ENCODE peak calls at places on chromosomes 12 and 14, in four cellular contexts. X, F, U and I are unnamed samples.

GRCh38 chr14:72638021-72638420 is 255.9 kb downstream of the DPF3 start:
- DNase-seq in F (no peak), U (no peak), X (peak; percentile 64), I (no peak)

GRCh38 chr12:12010277-12011031 is 60.3 kb upstream of the BCL2L14 start:
- DNase-seq in F (peak; percentile 42), U (no peak), X (no peak), I (no peak)

GRCh38 chr12:3490848-3491382 is at the start of gene PRMT8:
- DNase-seq in U (peak; percentile 75), F (no peak), X (peak; percentile 36), I (no peak)

GRCh38 chr14:99327458-99328250 is 55.7 kb upstream of the BCL11B start:
- DNase-seq in U (peak; percentile 29), X (peak; percentile 78), F (no peak), I (no peak)

GRCh38 chr14:105711058-105711620 is 184.8 kb downstream of the TMEM121 start:
- DNase-seq in X (no peak), U (no peak), F (no peak), I (no peak)

GRCh38 chr14:36069535-36069900 is 107.0 kb downstream of the PTCSC3 start:
- DNase-seq in F (peak; percentile 64), X (peak; percentile 46), U (peak; percentile 72), I (no peak)

GRCh38 chr12:131643581-131644452 is 67.1 kb upstream of the SFSWAP start:
- DNase-seq in X (no peak), U (peak; percentile 29), F (no peak), I (no peak)

GRCh38 chr14:99230271-99231141 is 41.5 kb downstream of the BCL11B start:
- DNase-seq in X (no peak), F (no peak), U (peak; percentile 74), I (no peak)

GRCh38 chr14:74391479-74391878 is 34.5 kb downstream of the SYNDIG1L start:
- DNase-seq in F (no peak), X (no peak), U (no peak), I (no peak)

GRCh38 chr14:101585211-101585610 is 23.9 kb downstream of the DIO3 start:
- DNase-seq in F (no peak), X (no peak), U (no peak), I (no peak)

GRCh38 chr14:71438684-71439083 is 493.5 kb upstream of the RGS6 start:
- DNase-seq in X (no peak), F (no peak), U (no peak), I (no peak)

DNA sequence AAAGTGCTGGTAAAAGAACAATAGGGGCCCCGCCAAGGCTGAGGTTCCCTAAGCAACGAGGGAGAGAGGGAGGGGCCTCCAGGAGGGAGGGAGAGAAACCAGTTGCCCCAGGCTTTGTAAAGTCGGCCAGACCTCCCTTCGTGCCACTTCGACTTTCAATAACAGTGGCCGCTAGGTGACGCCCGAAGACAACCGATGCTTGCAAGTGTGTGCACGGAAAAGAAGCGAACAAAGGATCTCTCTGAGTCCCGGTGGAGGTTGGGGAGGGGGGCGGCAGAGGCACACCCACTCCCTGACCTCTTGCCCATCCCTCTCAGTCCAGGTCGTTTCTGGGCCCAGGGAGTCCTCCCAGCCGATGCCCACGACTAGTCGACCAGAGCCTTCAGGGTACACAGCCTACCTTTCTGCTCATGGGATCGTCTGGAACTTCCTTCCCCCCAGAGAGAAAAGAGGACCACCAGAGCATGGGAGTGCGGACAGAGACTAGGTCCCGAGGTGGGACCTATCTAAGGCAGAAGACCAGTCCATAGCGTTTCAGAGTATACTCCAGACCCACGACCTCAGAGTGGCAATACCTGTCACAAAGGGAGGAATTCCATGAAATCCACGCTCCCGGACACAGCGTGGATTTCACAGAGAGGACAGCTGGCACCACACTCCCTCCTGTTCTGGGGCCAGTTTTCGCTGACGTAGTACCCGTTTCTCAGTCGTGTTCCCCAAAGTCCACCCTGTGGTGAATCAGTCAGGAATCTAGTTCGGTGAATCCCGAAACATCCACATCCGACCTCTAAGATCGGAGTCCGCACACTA is 262.7 kb upstream of the ALG10B start:
- DNase-seq in F (peak; percentile 59), U (no peak), X (peak; percentile 15), I (no peak)
- TF ChIP-seq CTCF in F (no peak), U (no peak), X (no peak), I (no peak)

GRCh38 chr12:53963005-53963404 is 8.3 kb downstream of the HOXC12 start:
- DNase-seq in U (no peak), F (no peak), X (no peak), I (no peak)

GRCh38 chr12:53960187-53961024 is 5.7 kb downstream of the HOXC12 start:
- DNase-seq in F (no peak), X (no peak), U (no peak), I (no peak)

GRCh38 chr12:53959314-53959713 is 4.6 kb downstream of the HOXC12 start:
- DNase-seq in F (no peak), U (no peak), X (no peak), I (no peak)

GRCh38 chr12:53963434-53964314 is 9.0 kb downstream of the HOXC12 start:
- DNase-seq in X (no peak), F (no peak), U (no peak), I (no peak)

GRCh38 chr12:53961025-53961761 is 6.5 kb downstream of the HOXC12 start:
- DNase-seq in X (no peak), U (peak; percentile 79), F (no peak), I (no peak)
- TF ChIP-seq CTCF in X (no peak), U (peak; percentile 38), F (no peak), I (no peak)

GRCh38 chr14:77459072-77459723 is 1.3 kb downstream of the AHSA1 start:
- DNase-seq in X (peak; percentile 48), U (peak; percentile 58), F (peak; percentile 54), I (no peak)
- TF ChIP-seq CTCF in X (peak; percentile 68), U (peak; percentile 78), F (peak; percentile 26), I (peak; percentile 73)

GRCh38 chr12:55737581-55738112 is 5.3 kb upstream of the GDF11 start:
- DNase-seq in U (no peak), F (no peak), X (no peak), I (no peak)
- TF ChIP-seq CTCF in U (no peak), F (no peak), X (no peak), I (no peak)

DNA sequence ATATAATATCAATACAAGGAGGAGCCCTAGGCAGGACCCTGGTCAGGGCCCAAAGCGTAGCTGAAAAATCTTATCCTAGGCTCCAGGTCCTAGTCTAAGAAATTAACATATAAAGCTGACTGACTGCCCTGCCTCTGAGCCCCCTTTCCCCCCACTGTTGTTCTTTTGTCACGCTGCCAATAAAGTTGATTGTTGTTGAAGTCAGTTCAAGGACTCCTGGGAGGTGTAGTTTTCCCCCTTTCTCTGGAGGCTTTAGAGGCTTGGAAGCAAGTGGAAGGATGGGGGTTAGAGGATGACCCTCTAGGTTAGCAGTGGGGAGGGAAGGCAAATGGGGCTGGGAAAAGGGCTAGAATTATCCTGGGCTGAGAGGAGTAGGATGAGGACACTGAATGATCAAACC is 3.2 kb downstream of the PPP1R1A start:
- DNase-seq in F (no peak), U (no peak), X (no peak), I (no peak)
- TF ChIP-seq CTCF in F (no peak), U (no peak), X (no peak), I (no peak)

GRCh38 chr14:75794615-75795038 is 133.6 kb downstream of the TTLL5 start:
- DNase-seq in F (no peak), X (no peak), U (no peak), I (no peak)
- TF ChIP-seq CTCF in F (no peak), X (no peak), U (peak; percentile 30), I (peak; percentile 28)

DNA sequence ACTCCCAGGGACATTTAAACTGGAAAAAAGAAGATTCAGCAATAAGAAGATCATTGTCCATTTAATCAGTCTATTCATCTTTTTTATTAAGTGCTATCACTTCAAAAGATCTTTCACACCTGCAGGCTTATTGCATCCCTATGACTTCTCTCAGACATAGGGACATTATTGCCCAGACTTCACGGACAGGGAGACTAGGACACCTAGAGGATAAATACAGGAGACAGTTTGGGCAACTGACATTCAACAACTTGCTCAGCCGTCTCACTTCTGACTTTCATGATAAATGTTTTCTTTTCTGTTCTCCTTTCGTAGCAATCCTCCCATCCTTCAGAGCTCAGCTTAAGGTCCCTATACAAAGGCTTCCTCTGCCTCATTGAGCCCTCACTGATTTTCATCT is 84.3 kb downstream of the TMEM30B start:
- DNase-seq in X (no peak), F (no peak), U (no peak), I (no peak)
- TF ChIP-seq CTCF in X (peak; percentile 22), F (no peak), U (peak; percentile 37), I (no peak)

GRCh38 chr12:5437657-5438056 is 5.7 kb downstream of the NTF3 start:
- DNase-seq in X (no peak), F (no peak), U (no peak), I (no peak)

GRCh38 chr12:5440973-5441372 is 9.1 kb downstream of the NTF3 start:
- DNase-seq in X (no peak), U (no peak), F (no peak), I (no peak)

GRCh38 chr12:5439788-5440300 is 7.9 kb downstream of the NTF3 start:
- DNase-seq in F (no peak), U (no peak), X (no peak), I (no peak)

GRCh38 chr12:5438671-5439200 is 6.8 kb downstream of the NTF3 start:
- DNase-seq in U (no peak), X (no peak), F (no peak), I (no peak)

DNA sequence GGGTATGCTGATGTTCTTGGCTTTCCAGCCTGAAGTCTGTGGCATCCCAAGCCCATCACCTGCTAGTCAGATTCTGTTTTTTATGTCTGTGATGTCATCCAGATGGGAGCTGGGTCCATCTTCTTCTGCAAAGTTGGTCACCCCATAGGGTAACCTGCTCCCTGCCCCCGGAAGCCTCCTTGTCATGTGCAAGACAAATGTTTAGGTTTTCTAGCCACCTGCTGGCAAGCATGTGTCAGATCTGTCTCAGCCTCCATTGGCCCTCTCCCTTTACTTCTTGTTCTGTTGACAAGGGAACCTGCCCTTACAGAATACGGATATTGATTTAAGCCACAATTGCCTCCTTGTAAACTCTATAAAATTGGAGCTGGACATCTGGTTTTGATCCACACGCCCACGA is 7.4 kb downstream of the NTF3 start:
- DNase-seq in X (no peak), U (no peak), F (no peak), I (no peak)
- TF ChIP-seq CTCF in X (no peak), U (peak; percentile 50), F (no peak), I (no peak)

DNA sequence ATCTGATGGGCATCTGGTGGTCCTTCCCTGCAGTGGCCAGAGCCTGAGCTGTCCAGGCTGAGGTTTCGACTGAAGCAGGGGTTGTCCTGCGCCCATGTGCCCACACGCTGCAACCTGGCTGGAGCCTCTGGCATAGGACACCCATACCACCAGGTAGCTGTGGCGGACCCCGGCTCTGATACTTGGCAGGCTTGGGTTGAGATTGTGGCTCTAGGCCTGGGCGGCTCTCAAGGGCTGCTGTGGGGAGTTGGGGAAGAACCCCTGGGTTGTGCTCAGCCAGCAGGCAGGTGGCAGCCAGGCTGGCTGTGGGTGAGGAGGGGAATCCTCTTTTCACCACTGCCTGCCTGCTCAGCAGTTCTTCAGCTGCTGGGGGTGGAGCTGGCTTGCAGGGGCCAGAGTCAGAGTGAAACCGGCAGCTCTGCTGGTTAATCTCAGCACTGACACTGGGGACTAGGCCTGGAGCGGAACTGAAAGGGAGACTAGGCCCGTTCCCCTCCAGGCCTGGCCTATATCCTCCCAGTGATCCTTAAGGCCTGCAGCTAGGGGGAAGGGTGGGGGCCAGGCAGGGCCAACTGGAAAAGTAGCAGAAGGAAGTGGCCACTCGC is 39.1 kb downstream of the SH2B3 start:
- DNase-seq in X (no peak), F (peak; percentile 63), U (no peak), I (no peak)
- TF ChIP-seq CTCF in X (no peak), F (no peak), U (no peak), I (no peak)